ENCODE peak calls at places on chromosomes 11 and 22, in eight cellular contexts. N is epithelial cell of esophagus; W is activated CD8-positive, alpha-beta memory T cell treated with anti-CD3 and anti-CD28 coated beads for 24 hours; Z is brain pericyte; Q is stomach; S is activated T-cell treated with anti-CD3 and anti-CD28 coated beads, Interleukin-2, amount 50 U/mL, for 24 hours; L is GM04504; C is AG10803. A is an unnamed sample.

GRCh38 chr11:44506375-44507016 is 59.0 kb upstream of the CD82 start:
- DNase-seq in N (no peak), W (no peak), Z (no peak), Q (no peak), S (no peak), L (no peak), C (no peak), A (no peak)

GRCh38 chr11:31254411-31254810 is 115.1 kb downstream of the DCDC1 start:
- DNase-seq in N (peak; percentile 91), W (no peak), Z (no peak), Q (no peak), S (no peak), L (no peak), C (peak; percentile 64), A (no peak)

GRCh38 chr11:11391169-11391568 is 38.1 kb upstream of the CSNK2A3 start:
- DNase-seq in N (no peak), W (no peak), Z (no peak), Q (no peak), S (no peak), L (no peak), C (no peak), A (no peak)

GRCh38 chr11:33207408-33207985 is 46.2 kb upstream of the CSTF3 start:
- DNase-seq in N (no peak), W (no peak), Z (no peak), Q (peak; percentile 26), S (no peak), L (no peak), C (no peak), A (no peak)

GRCh38 chr11:6321961-6322362 is 1.7 kb upstream of the CAVIN3 start:
- DNase-seq in N (peak; percentile 72), W (no peak), Z (no peak), Q (no peak), S (no peak), L (no peak), C (peak; percentile 55), A (no peak)

GRCh38 chr22:50145741-50146439 is 24.6 kb upstream of the PANX2 start:
- DNase-seq in N (no peak), W (no peak), Z (no peak), Q (no peak), S (no peak), L (no peak), C (no peak), A (no peak)

GRCh38 chr11:84390441-84391078 is 1104.4 kb upstream of the CCDC90B start:
- DNase-seq in N (peak; percentile 34), W (no peak), Z (no peak), Q (no peak), S (no peak), L (no peak), C (no peak), A (no peak)

GRCh38 chr11:29623144-29623722 is 393.6 kb downstream of the KCNA4 start:
- DNase-seq in N (no peak), W (no peak), Z (no peak), Q (no peak), S (no peak), L (no peak), C (no peak), A (no peak)

GRCh38 chr11:65810046-65810868 is 23.4 kb downstream of the OVOL1 start:
- DNase-seq in N (no peak), W (no peak), Z (no peak), Q (no peak), S (no peak), L (no peak), C (no peak), A (no peak)

GRCh38 chr22:31124811-31125465 is 2.2 kb downstream of the INPP5J start:
- DNase-seq in N (no peak), W (no peak), Z (no peak), Q (no peak), S (no peak), L (no peak), C (no peak), A (no peak)

GRCh38 chr11:86063536-86063935 is 5.3 kb downstream of the PICALM start:
- DNase-seq in N (peak; percentile 55), W (no peak), Z (no peak), Q (no peak), S (no peak), L (no peak), C (peak; percentile 53), A (no peak)

GRCh38 chr22:30210235-30210831 is 36.2 kb downstream of the LIF start:
- DNase-seq in N (peak; percentile 88), W (no peak), Z (no peak), Q (peak; percentile 70), S (no peak), L (no peak), C (no peak), A (no peak)

GRCh38 chr11:114081641-114082414 is 22.3 kb downstream of the ZBTB16 start:
- DNase-seq in N (no peak), W (no peak), Z (no peak), Q (no peak), S (no peak), L (no peak), C (no peak), A (no peak)

GRCh38 chr11:126645206-126645605 is 289.7 kb downstream of the ST3GAL4 start:
- DNase-seq in N (no peak), W (no peak), Z (no peak), Q (no peak), S (no peak), L (no peak), C (peak; percentile 70), A (no peak)

GRCh38 chr22:19986410-19987341 is 29.9 kb downstream of the ARVCF start:
- DNase-seq in N (peak; percentile 81), W (peak; percentile 86), Z (no peak), Q (peak; percentile 79), S (peak; percentile 79), L (no peak), C (peak; percentile 61), A (no peak)

GRCh38 chr22:27331526-27332281 is 469.9 kb downstream of the MN1 start:
- DNase-seq in N (peak; percentile 30), W (no peak), Z (peak; percentile 68), Q (peak; percentile 34), S (no peak), L (no peak), C (peak; percentile 77), A (no peak)

GRCh38 chr11:134071766-134072403 is 3.0 kb downstream of the JAM3 start:
- DNase-seq in N (no peak), W (no peak), Z (no peak), Q (no peak), S (no peak), L (no peak), C (peak; percentile 28), A (no peak)

GRCh38 chr22:48288541-48288940 is 1526.1 kb downstream of the TBC1D22A start:
- DNase-seq in N (no peak), W (no peak), Z (no peak), Q (no peak), S (no peak), L (no peak), C (no peak), A (no peak)

GRCh38 chr11:1206391-1207271 is 16.2 kb upstream of the MUC5B start:
- DNase-seq in N (no peak), W (no peak), Z (no peak), Q (no peak), S (no peak), L (no peak), C (no peak), A (no peak)

GRCh38 chr22:49391436-49391835 is 436.2 kb downstream of the BRD1 start:
- DNase-seq in N (no peak), W (peak; percentile 19), Z (no peak), Q (no peak), S (no peak), L (no peak), C (no peak), A (no peak)

GRCh38 chr11:66858186-66858938 is 1.5 kb downstream of the LRFN4 start:
- DNase-seq in N (no peak), W (no peak), Z (no peak), Q (no peak), S (no peak), L (no peak), C (no peak), A (no peak)

GRCh38 chr11:16959528-16960100 is 54.6 kb downstream of the PLEKHA7 start:
- DNase-seq in N (no peak), W (no peak), Z (no peak), Q (no peak), S (no peak), L (no peak), C (no peak), A (no peak)

GRCh38 chr22:30262112-30262511 is 4.5 kb downstream of the OSM start:
- DNase-seq in N (peak; percentile 76), W (no peak), Z (no peak), Q (no peak), S (no peak), L (no peak), C (no peak), A (no peak)

GRCh38 chr11:26960265-26960664 is 33.6 kb upstream of the FIBIN start:
- DNase-seq in N (peak; percentile 91), W (no peak), Z (no peak), Q (no peak), S (no peak), L (no peak), C (no peak), A (no peak)

GRCh38 chr11:93477684-93478234 is 65.4 kb downstream of the SMCO4 start:
- DNase-seq in N (no peak), W (no peak), Z (no peak), Q (no peak), S (no peak), L (no peak), C (no peak), A (no peak)

GRCh38 chr11:77377734-77378133 is 76.2 kb upstream of the GDPD4 start:
- DNase-seq in N (no peak), W (no peak), Z (no peak), Q (no peak), S (no peak), L (no peak), C (no peak), A (peak; percentile 41)

GRCh38 chr11:119902656-119903181 is 173.7 kb upstream of the NECTIN1 start:
- DNase-seq in N (no peak), W (no peak), Z (no peak), Q (no peak), S (no peak), L (no peak), C (no peak), A (no peak)

GRCh38 chr11:62856333-62856910 is 17.0 kb upstream of the WDR74 start:
- DNase-seq in N (no peak), W (no peak), Z (no peak), Q (no peak), S (no peak), L (no peak), C (no peak), A (no peak)

GRCh38 chr11:26473216-26474194 is 98.6 kb downstream of the MUC15 start:
- DNase-seq in N (no peak), W (no peak), Z (no peak), Q (no peak), S (no peak), L (no peak), C (no peak), A (no peak)

GRCh38 chr11:112780351-112781043 is 180.7 kb upstream of the NCAM1 start:
- DNase-seq in N (peak; percentile 69), W (peak; percentile 35), Z (no peak), Q (no peak), S (no peak), L (no peak), C (peak; percentile 53), A (no peak)

GRCh38 chr11:33920838-33921613 is 29.1 kb upstream of the LMO2 start:
- DNase-seq in N (no peak), W (no peak), Z (no peak), Q (no peak), S (no peak), L (no peak), C (no peak), A (no peak)

GRCh38 chr11:92035488-92035887 is 189.1 kb upstream of the FAT3 start:
- DNase-seq in N (peak; percentile 84), W (no peak), Z (no peak), Q (no peak), S (no peak), L (no peak), C (no peak), A (no peak)

GRCh38 chr11:8928981-8929615 is 3.6 kb downstream of the C11orf16 start:
- DNase-seq in N (peak; percentile 18), W (no peak), Z (no peak), Q (no peak), S (no peak), L (no peak), C (peak; percentile 81), A (no peak)